ENCODE peak calls at places on chromosomes 5 and 9, in five cellular contexts. M is body of pancreas, C is cardiac muscle cell, Y is IMR-90, L is GM12878. T is an unnamed sample.

GRCh38 chr5:131622633-131623032 is 12.4 kb downstream of the RAPGEF6 start:
- DNase-seq in C (no peak), Y (peak; percentile 79), L (no peak), M (no peak), T (no peak)

GRCh38 chr5:154878642-154879335 is 20.4 kb downstream of the CNOT8 start:
- DNase-seq in Y (no peak), C (no peak), L (no peak), M (no peak), T (no peak)

GRCh38 chr5:77855369-77855768 is 79.2 kb upstream of the TBCA start:
- DNase-seq in L (no peak), M (no peak), Y (no peak), C (no peak), T (no peak)

GRCh38 chr5:151075698-151076331 is 5.0 kb downstream of the TNIP1 start:
- DNase-seq in M (peak; percentile 69), L (no peak), Y (peak; percentile 61), C (no peak), T (no peak)

GRCh38 chr5:36079200-36079761 is 12.6 kb upstream of the UGT3A2 start:
- DNase-seq in L (peak; percentile 11), Y (peak; percentile 44), M (peak; percentile 19), C (peak; percentile 65), T (peak; percentile 79)

GRCh38 chr9:127966416-127967150 is 14.2 kb downstream of the EEIG1 start:
- DNase-seq in C (no peak), M (peak; percentile 68), L (no peak), Y (no peak), T (no peak)

GRCh38 chr5:154179846-154180710 is 10.5 kb upstream of the GALNT10 start:
- DNase-seq in C (peak; percentile 70), L (no peak), M (peak; percentile 30), Y (peak; percentile 67), T (peak; percentile 67)

GRCh38 chr5:81097733-81098132 is 135.4 kb upstream of the CKMT2 start:
- DNase-seq in C (no peak), Y (peak; percentile 67), L (no peak), M (no peak), T (no peak)

GRCh38 chr5:43840424-43841232 is 237.6 kb downstream of the NNT start:
- DNase-seq in Y (no peak), M (no peak), L (no peak), C (no peak), T (no peak)

GRCh38 chr5:127870914-127871313 is 167.7 kb downstream of the CCDC192 start:
- DNase-seq in C (no peak), M (no peak), L (no peak), Y (no peak), T (no peak)

GRCh38 chr9:113579270-113580040 is 115.9 kb downstream of the RGS3 start:
- DNase-seq in Y (peak; percentile 60), M (no peak), L (no peak), C (no peak), T (no peak)

GRCh38 chr5:2755371-2755715 is 3.9 kb upstream of the IRX2 start:
- DNase-seq in M (no peak), Y (no peak), C (no peak), L (no peak), T (no peak)

GRCh38 chr9:115170674-115171073 is 52.7 kb upstream of the TNC start:
- DNase-seq in Y (peak; percentile 52), M (no peak), C (no peak), L (no peak), T (no peak)

GRCh38 chr5:38871790-38872551 is 26.2 kb downstream of the OSMR start:
- DNase-seq in M (no peak), L (no peak), C (no peak), Y (peak; percentile 100), T (no peak)

GRCh38 chr9:105332471-105332870 is 88.0 kb downstream of the SLC44A1 start:
- DNase-seq in M (no peak), C (no peak), Y (peak; percentile 44), L (no peak), T (no peak)

GRCh38 chr5:122228728-122229392 is 83.2 kb upstream of the SNCAIP start:
- DNase-seq in M (no peak), L (no peak), C (no peak), Y (no peak), T (peak; percentile 67)

GRCh38 chr5:109411627-109412026 is 1.9 kb upstream of the PJA2 start:
- DNase-seq in L (no peak), M (no peak), C (no peak), Y (peak; percentile 97), T (no peak)

GRCh38 chr9:38718148-38718547 is 1.8 kb downstream of the FAM240B start:
- DNase-seq in C (no peak), L (no peak), M (no peak), Y (no peak), T (no peak)

DNA sequence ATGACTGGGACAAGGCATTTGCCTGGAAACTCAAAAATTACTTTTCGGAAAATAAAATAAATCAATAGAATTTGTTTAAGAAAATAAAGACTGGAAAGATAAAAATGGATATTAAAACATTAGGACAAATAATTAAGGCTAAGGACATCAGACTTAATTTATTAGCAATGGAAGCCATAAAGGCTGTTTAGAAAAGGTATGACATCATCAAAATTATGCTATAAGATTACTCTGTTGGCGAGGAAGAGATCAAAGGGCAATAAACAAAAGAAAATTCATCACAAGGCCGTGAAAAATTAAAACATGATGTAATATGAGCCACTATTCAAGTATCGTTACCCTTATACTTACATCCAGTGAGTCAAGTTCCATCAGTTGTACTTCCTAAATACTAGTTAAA is 2.7 kb upstream of the CDH12 start:
- DNase-seq in Y (no peak), C (no peak), M (no peak), L (no peak), T (no peak)
- H3K4me1 ChIP-seq in Y (no peaks in the 10 kb centered on the region), C (no peaks in the 10 kb centered on the region), M (peaks cover 11% of the 10 kb centered on the region), L (no peaks in the 10 kb centered on the region), T (no peaks in the 10 kb centered on the region)

GRCh38 chr5:141431286-141431685 is 979 bp downstream of the PCDHGA12 start:
- DNase-seq in Y (no peak), M (no peak), L (no peak), C (no peak), T (no peak)

GRCh38 chr5:141437208-141437607 is 6.9 kb downstream of the PCDHGA12 start:
- DNase-seq in C (no peak), L (no peak), Y (peak; percentile 52), M (no peak), T (no peak)

GRCh38 chr5:141430332-141431113 is at the start of gene PCDHGA12:
- DNase-seq in L (peak; percentile 37), Y (peak; percentile 87), M (no peak), C (no peak), T (no peak)

GRCh38 chr5:141439411-141440141 is 9.3 kb downstream of the PCDHGA12 start:
- DNase-seq in L (no peak), C (no peak), Y (no peak), M (no peak), T (no peak)

GRCh38 chr5:141434006-141434405 is 3.7 kb downstream of the PCDHGA12 start:
- DNase-seq in L (no peak), C (no peak), M (no peak), Y (peak; percentile 73), T (no peak)
- H3K9me3 ChIP-seq in L (peaks cover 13% of the 10 kb centered on the region), C (peaks cover 5% of the 10 kb centered on the region), M (peaks cover 58% of the 10 kb centered on the region), Y (peaks cover 22% of the 10 kb centered on the region), T (no peaks in the 10 kb centered on the region)

GRCh38 chr5:14292766-14293165 is 149.6 kb downstream of the TRIO start:
- DNase-seq in L (no peak), M (no peak), Y (no peak), C (no peak), T (no peak)

GRCh38 chr5:14284366-14285148 is 141.4 kb downstream of the TRIO start:
- DNase-seq in L (no peak), M (no peak), C (no peak), Y (no peak), T (peak; percentile 94)

GRCh38 chr5:14281746-14282181 is 138.6 kb downstream of the TRIO start:
- DNase-seq in Y (no peak), L (no peak), M (no peak), C (no peak), T (no peak)

GRCh38 chr5:14286007-14286406 is 142.9 kb downstream of the TRIO start:
- DNase-seq in C (no peak), M (no peak), L (no peak), Y (no peak), T (no peak)

DNA sequence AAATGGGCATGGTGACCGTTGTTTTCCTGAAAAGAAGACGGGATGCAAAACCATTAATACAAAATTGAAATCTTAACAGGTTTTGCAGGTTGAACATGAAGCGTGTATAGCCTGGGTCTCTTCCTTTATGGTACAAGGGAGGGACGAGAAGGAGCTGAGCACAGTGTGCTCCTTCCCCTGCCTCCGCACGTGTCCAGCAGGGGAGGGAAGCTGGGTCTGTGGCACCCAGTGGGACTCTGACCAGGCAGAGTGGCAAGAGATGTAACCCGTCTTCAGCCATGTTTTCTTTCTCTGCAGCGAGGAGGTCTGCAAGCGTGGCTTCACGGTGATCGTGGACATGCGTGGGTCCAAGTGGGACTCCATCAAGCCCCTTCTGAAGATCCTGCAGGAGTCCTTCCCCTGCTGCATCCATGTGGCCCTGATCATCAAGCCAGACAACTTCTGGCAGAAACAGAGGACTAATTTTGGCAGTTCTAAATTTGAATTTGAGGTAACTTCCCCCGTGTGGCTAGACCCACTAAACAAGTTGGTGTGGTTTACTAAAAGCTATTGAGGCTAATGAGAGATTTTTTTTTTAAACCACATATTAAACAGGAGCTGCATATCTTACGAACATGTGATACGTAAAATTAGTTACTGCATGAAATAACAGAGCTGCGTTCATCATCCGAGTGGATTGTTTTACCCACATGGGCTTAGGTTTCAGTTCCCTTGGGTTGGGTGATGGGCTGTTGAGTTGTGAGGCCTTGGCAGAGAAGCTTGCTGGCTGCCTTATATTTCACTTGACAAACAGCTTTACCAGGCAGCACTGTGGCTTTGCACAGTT is 143.6 kb downstream of the TRIO start:
- DNase-seq in M (no peak), L (peak; percentile 86), C (no peak), Y (no peak), T (no peak)
- H3K4me1 ChIP-seq in M (no peaks in the 10 kb centered on the region), L (peaks cover 17% of the 10 kb centered on the region), C (peaks cover 27% of the 10 kb centered on the region), Y (peaks cover 15% of the 10 kb centered on the region), T (peaks cover 14% of the 10 kb centered on the region)

GRCh38 chr5:56663523-56663922 is 151.8 kb upstream of the MAP3K1 start:
- DNase-seq in M (no peak), L (no peak), C (no peak), Y (no peak), T (no peak)
- H3K9me3 ChIP-seq in M (no peaks in the 10 kb centered on the region), L (peaks cover 9% of the 10 kb centered on the region), C (no peaks in the 10 kb centered on the region), Y (no peaks in the 10 kb centered on the region), T (no peaks in the 10 kb centered on the region)